ENCODE peak calls at places on chromosome 15, in eight cellular contexts. M is Panc1, O is transverse colon, L is HCT116, N is K562, R is GM23338, S is GM12878, U is HepG2. W is an unnamed sample. For H3K4me1, the result is how much of the 10 kb centered on the place peaks cover.

GRCh38 chr15:39100106-39100505 is 480.8 kb upstream of the THBS1 start:
- DNase-seq in M (no peak), O (no peak), R (no peak), N (no peak), U (no peak), S (no peak), L (no peak), W (no peak)

GRCh38 chr15:88690331-88690730 is 51.5 kb downstream of the ISG20 start:
- DNase-seq in S (no peak), R (no peak), L (no peak), M (no peak), N (no peak), U (no peak), O (no peak), W (no peak)

GRCh38 chr15:65833501-65834220 is 35.6 kb upstream of the RAB11A start:
- DNase-seq in S (no peak), U (peak), R (no peak), O (peak), L (no peak), M (no peak), N (no peak), W (no peak)

GRCh38 chr15:57505056-57505713 is 86.5 kb upstream of the MYZAP start:
- DNase-seq in U (peak), L (no peak), O (no peak), M (no peak), R (no peak), N (no peak), S (no peak), W (no peak)

GRCh38 chr15:88913017-88913849 is at the start of gene MFGE8:
- DNase-seq in U (peak), R (peak), N (peak), M (no peak), S (no peak), O (peak), L (no peak), W (peak)

GRCh38 chr15:33852570-33852969 is 115.7 kb upstream of the CHRM5 start:
- DNase-seq in M (no peak), O (no peak), U (no peak), L (no peak), S (no peak), R (no peak), N (no peak), W (no peak)

GRCh38 chr15:68283401-68283800 is 5.9 kb downstream of the FEM1B start:
- DNase-seq in R (no peak), M (no peak), L (no peak), S (no peak), N (no peak), O (no peak), U (no peak), W (no peak)

GRCh38 chr15:45130291-45131000 is 652 bp downstream of the DUOX1 start:
- DNase-seq in O (no peak), M (no peak), R (peak), S (no peak), N (no peak), L (no peak), U (no peak), W (no peak)

GRCh38 chr15:39359736-39360135 is 221.1 kb upstream of the THBS1 start:
- DNase-seq in O (no peak), U (no peak), S (no peak), L (no peak), N (no peak), M (no peak), R (no peak), W (no peak)

GRCh38 chr15:63191895-63192603 is 2.6 kb downstream of the RAB8B start:
- DNase-seq in M (no peak), R (no peak), O (peak), U (no peak), S (peak), N (no peak), L (no peak), W (no peak)

GRCh38 chr15:27771892-27772291 is 327.2 kb downstream of the OCA2 start:
- DNase-seq in S (no peak), R (no peak), O (no peak), L (no peak), M (no peak), U (no peak), N (no peak), W (no peak)

GRCh38 chr15:55737373-55737772 is 5.6 kb downstream of the PRTG start:
- DNase-seq in L (no peak), R (peak), S (no peak), N (no peak), M (no peak), U (no peak), O (no peak), W (no peak)

GRCh38 chr15:80429964-80430363 is 25.8 kb downstream of the ARNT2 start:
- DNase-seq in M (no peak), L (no peak), N (no peak), U (no peak), O (no peak), S (no peak), R (no peak), W (peak)

DNA sequence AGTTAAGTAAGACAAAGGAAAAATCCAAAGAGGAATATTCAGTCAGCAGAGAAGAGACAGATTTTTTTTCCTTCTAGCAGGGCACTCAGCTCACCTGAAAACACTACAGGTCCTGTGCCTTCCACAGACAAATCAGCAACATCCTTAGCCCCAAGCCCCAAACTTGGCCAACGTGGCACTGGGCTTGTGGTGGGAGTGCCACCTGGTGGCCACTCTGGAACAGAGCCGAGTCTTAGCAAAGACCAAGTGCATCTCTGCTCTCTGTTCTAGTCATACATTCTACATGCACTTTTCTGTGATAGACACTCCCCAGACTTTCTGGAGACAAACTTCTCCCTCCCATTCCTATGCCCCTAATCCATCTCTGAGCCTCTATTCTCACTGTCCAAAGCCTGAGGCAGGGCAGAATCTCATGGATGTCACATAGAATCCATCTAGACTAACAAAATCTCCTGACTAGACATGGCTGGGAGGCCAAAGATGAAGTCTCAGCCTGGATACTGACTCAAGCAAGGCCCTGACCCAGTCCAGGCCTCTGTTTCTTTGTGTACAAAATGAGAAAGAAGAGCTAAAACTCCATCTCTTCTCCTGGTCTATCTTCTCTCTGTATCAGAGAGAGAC is 5.0 kb upstream of the SEMA7A start:
- DNase-seq in O (peak), U (peak), S (peak), R (peak), N (peak), M (peak), L (peak), W (peak)
- TF ChIP-seq CTCF in O (peak), U (peak), S (peak), R (peak), N (peak), M (peak), L (peak), W (peak)

GRCh38 chr15:52678468-52679231 is 538 bp downstream of the ATOSA start:
- DNase-seq in L (no peak), O (peak), M (no peak), U (peak), R (peak), S (no peak), N (peak), W (peak)
- TF ChIP-seq POLR2AphosphoS5 in L (no peak), O (no peak), M (no peak), U (no peak), R (peak), S (peak), N (no peak), W (no peak)

DNA sequence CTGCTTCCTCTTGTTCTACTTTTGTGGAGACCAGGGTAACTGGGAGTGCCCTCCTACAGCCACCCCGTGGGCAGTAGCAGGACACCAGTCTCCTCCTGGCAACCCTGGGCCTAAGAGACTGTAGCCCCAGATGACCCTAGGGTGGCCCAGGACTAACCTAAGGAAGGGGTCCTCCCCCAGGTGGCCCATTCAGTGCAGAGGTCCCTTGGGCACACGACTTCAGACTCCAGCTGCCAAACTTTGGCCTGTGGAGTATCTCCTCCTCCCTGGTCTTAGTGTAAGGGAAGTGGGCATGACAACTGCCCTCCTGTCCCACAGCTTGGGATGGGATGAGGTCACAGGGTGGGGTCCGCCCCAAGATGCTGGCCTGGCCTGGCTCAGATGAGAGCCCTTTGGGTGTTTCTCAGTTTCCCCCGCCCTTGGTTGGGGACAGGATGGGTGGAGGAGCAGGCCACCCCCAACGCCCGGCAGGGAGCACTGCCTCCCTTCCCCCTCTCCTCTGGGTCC is 4.8 kb downstream of the CSK start:
- DNase-seq in L (no peak), S (no peak), M (no peak), O (no peak), U (no peak), R (no peak), N (no peak), W (peak)
- H3K4me1 ChIP-seq in L (under half), S (under half), M (half or more), O (half or more), U (half or more), R (under half), N (half or more), W (half or more)

GRCh38 chr15:94674251-94674650 is 442.9 kb downstream of the MCTP2 start:
- DNase-seq in R (no peak), M (no peak), L (no peak), N (no peak), S (no peak), U (no peak), O (no peak), W (no peak)

GRCh38 chr15:94667109-94667508 is 435.7 kb downstream of the MCTP2 start:
- DNase-seq in O (no peak), S (no peak), L (no peak), N (no peak), U (no peak), R (no peak), M (no peak), W (no peak)

GRCh38 chr15:94673801-94674200 is 442.4 kb downstream of the MCTP2 start:
- DNase-seq in U (no peak), S (no peak), O (no peak), M (no peak), R (no peak), L (no peak), N (no peak), W (no peak)

GRCh38 chr15:94670436-94671034 is 439.2 kb downstream of the MCTP2 start:
- DNase-seq in R (peak), S (no peak), N (peak), M (peak), O (no peak), L (peak), U (peak), W (no peak)

DNA sequence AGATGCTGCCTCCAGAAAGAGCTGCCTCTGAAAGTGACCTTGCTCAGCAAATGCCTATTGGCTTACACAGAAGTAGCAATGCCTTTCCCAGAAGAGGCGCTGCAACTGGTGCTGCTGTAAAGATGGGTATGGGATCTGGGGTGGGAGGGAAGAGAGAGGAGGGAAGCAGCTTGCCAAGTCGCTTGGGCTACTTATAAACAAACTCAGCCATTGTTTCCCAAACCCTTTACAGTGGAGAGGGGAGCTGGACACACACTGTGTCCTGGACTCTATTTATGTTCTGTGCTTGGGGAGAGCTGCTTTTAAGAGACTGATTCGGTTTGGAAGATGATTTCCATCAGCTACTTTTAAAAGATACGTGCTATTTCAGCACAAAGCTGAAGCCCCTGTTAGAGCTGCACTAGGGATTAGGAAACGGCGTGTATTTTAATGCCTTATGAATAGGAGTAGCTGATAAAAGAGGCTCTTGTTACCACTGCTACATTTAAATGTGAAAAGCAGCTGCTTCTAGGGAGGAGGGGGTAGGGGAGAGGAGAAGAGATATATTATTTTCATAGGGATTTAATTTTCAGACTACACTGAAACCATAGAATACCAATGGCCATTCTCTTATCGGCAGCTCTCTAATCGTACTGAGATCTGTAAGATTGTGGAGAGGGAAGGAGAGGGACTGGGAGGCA is 440.6 kb downstream of the MCTP2 start:
- DNase-seq in L (no peak), S (no peak), M (no peak), R (peak), U (no peak), N (no peak), O (no peak), W (peak)
- TF ChIP-seq CTCF in L (no peak), S (no peak), M (peak), R (peak), U (no peak), N (no peak), O (no peak), W (no peak)

DNA sequence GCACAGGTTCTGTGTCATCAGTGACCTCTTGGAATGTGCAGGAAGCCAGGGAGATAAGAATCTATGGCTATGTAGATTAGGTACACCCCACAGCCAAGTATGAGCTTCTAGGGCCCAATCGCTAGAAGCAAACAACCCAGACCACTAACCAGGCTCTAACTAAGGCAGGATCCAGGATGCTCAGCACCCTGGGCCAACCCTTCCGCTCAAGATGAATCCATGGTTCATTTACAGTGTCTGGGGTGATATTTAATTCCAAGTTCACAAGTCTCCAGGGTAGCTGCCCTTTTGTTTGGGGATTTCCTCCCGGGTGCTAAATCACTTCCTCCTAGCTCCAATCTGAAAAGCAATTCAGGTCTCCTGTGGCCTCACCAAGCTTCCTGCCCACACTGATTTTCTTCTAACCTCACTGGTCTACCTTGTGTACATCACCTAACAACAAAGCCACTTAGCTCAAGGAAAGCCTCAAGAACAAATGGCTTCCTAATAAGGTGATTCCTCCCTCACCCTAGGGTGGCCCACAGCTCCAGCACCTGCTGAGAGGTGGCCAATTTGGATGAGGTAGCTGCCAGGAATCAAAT is 2.4 kb downstream of the EHD4 start:
- DNase-seq in U (no peak), M (no peak), S (peak), O (peak), L (no peak), N (no peak), R (no peak), W (no peak)
- TF ChIP-seq POLR2AphosphoS5 in U (no peak), M (no peak), S (peak), O (no peak), L (no peak), N (no peak), R (no peak), W (no peak)

DNA sequence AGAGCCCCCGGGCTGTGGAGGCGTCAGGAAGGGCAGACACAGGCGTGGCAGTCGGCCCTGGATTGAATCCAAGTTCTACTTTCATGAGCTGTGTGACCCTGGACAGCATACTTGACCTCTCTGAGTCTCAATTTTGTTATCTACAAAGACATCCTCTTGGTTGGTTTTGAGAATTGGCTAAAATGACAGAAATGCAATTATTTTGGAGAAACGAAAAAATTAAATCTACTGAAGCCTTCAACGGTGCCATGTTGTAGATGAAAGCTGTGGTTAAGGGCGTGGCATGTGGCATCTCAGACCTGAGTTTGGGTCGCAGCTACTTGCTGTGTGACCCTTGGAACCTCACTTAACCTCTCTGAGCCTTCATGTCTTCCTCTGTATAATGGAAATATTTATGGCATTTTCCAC is 102.3 kb upstream of the TLE3 start:
- DNase-seq in M (no peak), R (no peak), N (peak), S (no peak), L (no peak), U (no peak), O (no peak), W (no peak)
- H3K4me1 ChIP-seq in M (under half), R (under half), N (under half), S (under half), L (under half), U (under half), O (under half), W (half or more)

GRCh38 chr15:67249830-67250229 is 4.6 kb downstream of the AAGAB start:
- DNase-seq in L (no peak), O (no peak), S (no peak), R (no peak), M (no peak), U (no peak), N (no peak), W (no peak)
- TF ChIP-seq CTCF in L (no peak), O (no peak), S (no peak), R (no peak), M (no peak), U (no peak), N (no peak), W (no peak)

GRCh38 chr15:101488300-101489164 is 975 bp downstream of the PCSK6 start:
- DNase-seq in L (no peak), R (peak), S (no peak), N (peak), U (peak), O (no peak), M (no peak), W (no peak)
- TF ChIP-seq POLR2AphosphoS5 in L (no peak), R (no peak), S (no peak), N (no peak), U (peak), O (no peak), M (no peak), W (no peak)

W was measured in sigmoid colon.